ENCODE peak calls at places on chromosomes 16 and 17, in eight cellular contexts. E is stomach, C is HCT116, K is H1, B is transverse colon, Z is breast epithelium, R is prostate gland, N is endothelial cell of umbilical vein. Y is an unnamed sample.

GRCh38 chr17:47864791-47865216 is 13.8 kb upstream of the SP6 start:
- DNase-seq in E (no peak), C (no peak), K (no peak), B (no peak), Z (peak), R (no peak), N (no peak), Y (no peak)

GRCh38 chr17:17778308-17779014 is 58.3 kb downstream of the SREBF1 start:
- DNase-seq in E (peak), C (no peak), K (no peak), B (peak), Z (no peak), R (no peak), N (no peak), Y (no peak)

GRCh38 chr17:4658478-4659305 is 17.2 kb upstream of the ALOX15 start:
- DNase-seq in E (no peak), C (no peak), K (no peak), B (no peak), Z (no peak), R (no peak), N (peak), Y (no peak)

GRCh38 chr16:89024546-89024945 is 47.5 kb upstream of the CBFA2T3 start:
- DNase-seq in E (no peak), C (no peak), K (no peak), B (no peak), Z (no peak), R (no peak), N (no peak), Y (no peak)

GRCh38 chr17:40094874-40095273 is 5.5 kb downstream of the NR1D1 start:
- DNase-seq in E (no peak), C (no peak), K (no peak), B (no peak), Z (no peak), R (no peak), N (no peak), Y (peak)

GRCh38 chr17:40058865-40059264 is 3.9 kb upstream of the THRA start:
- DNase-seq in E (no peak), C (no peak), K (no peak), B (no peak), Z (no peak), R (no peak), N (no peak), Y (no peak)

GRCh38 chr16:130533-131173 is 7.8 kb downstream of the NPRL3 start:
- DNase-seq in E (no peak), C (no peak), K (no peak), B (no peak), Z (no peak), R (no peak), N (no peak), Y (no peak)

GRCh38 chr16:3980311-3981111 is 100.0 kb upstream of the CREBBP start:
- DNase-seq in E (no peak), C (no peak), K (no peak), B (no peak), Z (no peak), R (no peak), N (no peak), Y (no peak)

GRCh38 chr16:11639925-11640899 is 28.0 kb upstream of the SNN start:
- DNase-seq in E (peak), C (peak), K (no peak), B (peak), Z (peak), R (peak), N (peak), Y (peak)

GRCh38 chr16:1067629-1068028 is 4.9 kb upstream of the SSTR5 start:
- DNase-seq in E (no peak), C (no peak), K (no peak), B (no peak), Z (no peak), R (no peak), N (no peak), Y (no peak)

GRCh38 chr16:66519482-66519881 is 30.4 kb downstream of the TK2 start:
- DNase-seq in E (no peak), C (no peak), K (no peak), B (no peak), Z (no peak), R (no peak), N (peak), Y (no peak)

GRCh38 chr16:69201787-69202186 is 14.8 kb downstream of the SNTB2 start:
- DNase-seq in E (no peak), C (no peak), K (no peak), B (no peak), Z (no peak), R (no peak), N (peak), Y (no peak)

GRCh38 chr16:74107795-74108610 is 188.6 kb upstream of the PSMD7 start:
- DNase-seq in E (peak), C (peak), K (peak), B (peak), Z (no peak), R (peak), N (peak), Y (no peak)

GRCh38 chr17:49361129-49361901 is 735 bp downstream of the ZNF652 start:
- DNase-seq in E (peak), C (no peak), K (peak), B (peak), Z (peak), R (peak), N (peak), Y (no peak)

GRCh38 chr16:4288148-4288921 is 15.5 kb upstream of the TFAP4 start:
- DNase-seq in E (peak), C (no peak), K (peak), B (peak), Z (peak), R (peak), N (peak), Y (no peak)

GRCh38 chr16:71460246-71460645 is 1.8 kb downstream of the ZNF23 start:
- DNase-seq in E (no peak), C (no peak), K (no peak), B (no peak), Z (no peak), R (no peak), N (no peak), Y (no peak)

GRCh38 chr16:69328854-69329316 is 1.5 kb downstream of the PDF start:
- DNase-seq in E (no peak), C (no peak), K (no peak), B (no peak), Z (no peak), R (no peak), N (peak), Y (no peak)

GRCh38 chr17:76250141-76250540 is 9.8 kb upstream of the RNF157 start:
- DNase-seq in E (no peak), C (no peak), K (no peak), B (no peak), Z (no peak), R (no peak), N (no peak), Y (no peak)

GRCh38 chr17:76251478-76252039 is 11.3 kb upstream of the RNF157 start:
- DNase-seq in E (no peak), C (no peak), K (no peak), B (no peak), Z (no peak), R (no peak), N (no peak), Y (no peak)

GRCh38 chr17:76254275-76254674 is 10.9 kb upstream of the UBALD2 start:
- DNase-seq in E (no peak), C (no peak), K (no peak), B (no peak), Z (no peak), R (no peak), N (no peak), Y (no peak)

GRCh38 chr17:76255801-76256429 is 9.2 kb upstream of the UBALD2 start:
- DNase-seq in E (no peak), C (no peak), K (no peak), B (peak), Z (no peak), R (no peak), N (no peak), Y (no peak)

DNA sequence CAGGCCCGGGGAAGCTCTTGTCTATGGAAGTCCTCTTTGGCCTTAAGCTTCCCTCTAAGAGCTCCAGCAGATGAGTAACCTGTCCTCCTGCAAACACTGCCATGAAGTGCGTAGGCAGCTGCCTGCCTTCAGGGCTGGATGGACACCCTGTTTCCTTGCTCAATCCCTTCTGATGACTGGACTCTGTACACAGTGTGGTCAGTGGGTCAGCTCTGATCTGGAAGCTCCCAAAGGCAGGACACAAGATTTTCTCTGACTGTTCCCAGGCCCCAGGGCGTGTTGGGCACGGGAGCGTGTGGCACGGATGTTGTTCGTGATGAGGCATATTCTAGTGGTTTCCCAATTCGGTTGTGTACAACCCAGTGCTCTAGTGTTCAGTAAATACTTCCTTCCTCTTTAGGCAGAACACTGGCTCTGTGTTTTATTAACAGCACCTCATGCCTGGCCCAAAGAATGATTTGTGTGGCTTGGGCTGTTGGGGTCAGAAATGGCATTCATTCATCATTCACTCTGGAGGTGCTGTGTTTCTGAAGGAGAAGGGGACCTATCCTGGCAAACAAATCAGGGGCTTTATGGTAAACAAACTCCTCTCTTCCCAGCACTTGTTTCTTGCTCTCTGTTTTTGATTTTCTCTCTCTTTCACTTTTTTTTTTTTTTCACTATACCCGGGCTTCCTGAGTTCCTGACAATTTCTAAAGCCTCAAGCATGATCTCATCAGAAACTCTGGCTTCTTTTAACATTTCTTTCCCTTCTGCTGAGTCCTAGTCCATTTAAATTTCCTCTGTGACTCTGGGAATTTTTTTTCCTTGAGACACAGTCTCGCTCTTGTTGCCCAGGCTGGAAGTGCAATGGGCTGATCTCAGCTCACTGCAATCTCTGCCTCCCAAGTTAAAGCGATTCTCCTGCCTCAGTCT is 12.0 kb upstream of the RNF157 start:
- DNase-seq in E (peak), C (no peak), K (no peak), B (peak), Z (peak), R (no peak), N (peak), Y (no peak)
- TF ChIP-seq POLR2AphosphoS5 in E (peak), C (no peak), K (no peak), B (peak), Z (peak), R (peak), N (peak), Y (peak)

GRCh38 chr17:78141437-78142112 is 4.6 kb upstream of the C17orf99 start:
- DNase-seq in E (no peak), C (no peak), K (no peak), B (peak), Z (no peak), R (no peak), N (no peak), Y (no peak)

GRCh38 chr17:78140169-78141051 is 5.8 kb upstream of the C17orf99 start:
- DNase-seq in E (peak), C (peak), K (peak), B (peak), Z (peak), R (peak), N (peak), Y (peak)

GRCh38 chr17:78144146-78144719 is 2.0 kb upstream of the C17orf99 start:
- DNase-seq in E (peak), C (no peak), K (no peak), B (peak), Z (peak), R (no peak), N (peak), Y (no peak)

GRCh38 chr17:78143214-78144145 is 2.7 kb upstream of the C17orf99 start:
- DNase-seq in E (no peak), C (no peak), K (no peak), B (no peak), Z (no peak), R (no peak), N (no peak), Y (no peak)

DNA sequence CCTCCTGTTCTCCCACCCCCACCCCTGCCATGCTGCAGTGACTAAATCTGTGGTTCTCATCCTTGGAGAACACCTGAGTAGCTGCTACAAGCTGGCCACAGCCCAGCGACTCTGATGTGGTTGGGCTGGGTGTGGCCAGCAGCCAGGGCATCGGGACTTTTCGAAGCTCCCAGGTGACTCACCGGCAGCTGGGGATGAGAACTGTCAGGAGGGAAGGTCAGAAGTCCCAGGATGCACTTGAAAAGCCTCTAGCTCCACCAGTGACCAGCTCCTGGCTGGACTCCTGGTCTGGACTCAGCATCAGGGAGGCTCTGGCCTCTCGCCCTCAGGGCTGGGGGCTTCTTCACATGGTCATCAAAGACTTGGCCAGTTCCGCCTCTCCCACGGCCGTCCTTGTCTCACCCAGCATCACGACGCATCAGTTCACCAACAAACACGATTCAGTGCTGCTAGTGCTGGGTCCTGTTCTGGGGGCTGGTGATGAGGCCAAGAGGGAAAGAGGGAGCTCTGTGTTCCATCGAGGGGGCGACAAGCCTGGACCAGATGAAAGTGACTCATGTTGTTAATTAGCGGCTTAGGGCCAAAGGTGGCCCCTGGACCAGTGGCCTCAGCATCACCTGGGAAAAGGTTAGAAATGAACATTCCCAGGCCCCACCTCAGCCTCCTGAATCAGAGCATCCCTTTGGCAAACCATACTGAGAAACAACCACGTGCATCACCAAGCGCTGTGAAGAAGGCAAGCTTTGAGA is 3.9 kb upstream of the C17orf99 start:
- DNase-seq in E (peak), C (peak), K (no peak), B (peak), Z (peak), R (peak), N (no peak), Y (no peak)
- TF ChIP-seq POLR2A in E (no peak), C (no peak), K (no peak), B (no peak), Z (no peak), R (peak), N (no peak), Y (no peak)

DNA sequence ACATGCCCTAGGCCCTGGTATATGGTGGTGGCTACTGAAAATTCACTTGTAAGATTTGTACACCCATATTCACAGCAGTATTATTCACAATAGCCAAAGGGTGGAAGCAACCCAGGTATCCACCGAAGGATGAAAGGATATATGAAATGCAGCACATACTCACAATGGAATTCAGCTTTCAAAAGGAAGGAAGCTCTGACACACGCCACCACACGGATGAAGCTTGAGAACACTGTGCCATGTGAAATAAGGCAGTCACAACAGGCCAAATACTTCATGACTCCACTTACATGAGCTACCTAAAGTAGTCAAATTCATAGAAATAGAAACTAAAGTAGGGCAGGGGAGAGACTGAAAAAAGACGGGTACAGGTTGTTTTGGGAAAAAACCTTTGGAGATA is 2.9 kb downstream of the XPO6 start:
- DNase-seq in E (no peak), C (no peak), K (no peak), B (no peak), Z (no peak), R (no peak), N (peak), Y (no peak)
- H3K4me3 ChIP-seq in E (peak), C (no peak), K (no peak), B (no peak), Z (no peak), R (no peak), N (no peak), Y (no peak)

GRCh38 chr17:58007781-58008706 is 998 bp upstream of the SRSF1 start:
- DNase-seq in E (no peak), C (no peak), K (no peak), B (no peak), Z (no peak), R (no peak), N (no peak), Y (no peak)
- TF ChIP-seq POLR2AphosphoS5 in E (no peak), C (no peak), K (no peak), B (no peak), Z (no peak), R (no peak), N (no peak), Y (no peak)

Y was measured in vagina.